ENCODE peak calls at places on chromosome 1, in eight cellular contexts. Q, H, S, G, D, I, M and J are unnamed samples.

GRCh38 chr1:200206340-200206739 is 178.8 kb downstream of the NR5A2 start:
- DNase-seq in Q (no peak), H (peak), S (peak), G (no peak), D (peak), I (no peak), M (peak), J (no peak)

GRCh38 chr1:236747311-236747956 is 47.7 kb upstream of the MTR start:
- DNase-seq in Q (no peak), H (no peak), S (no peak), G (no peak), D (no peak), I (no peak), M (no peak), J (no peak)

GRCh38 chr1:21906173-21907078 is 30.7 kb downstream of the HSPG2 start:
- DNase-seq in Q (peak), H (no peak), S (no peak), G (peak), D (peak), I (peak), M (peak), J (peak)

GRCh38 chr1:1548591-1548990 is 8.2 kb upstream of the TMEM240 start:
- DNase-seq in Q (no peak), H (no peak), S (no peak), G (no peak), D (no peak), I (no peak), M (no peak), J (no peak)

GRCh38 chr1:161921990-161922389 is 101.7 kb downstream of the OLFML2B start:
- DNase-seq in Q (no peak), H (peak), S (no peak), G (no peak), D (peak), I (no peak), M (peak), J (no peak)

GRCh38 chr1:243921113-243921512 is 71.1 kb upstream of the AKT3 start:
- DNase-seq in Q (no peak), H (no peak), S (no peak), G (no peak), D (no peak), I (no peak), M (no peak), J (no peak)

GRCh38 chr1:11051781-11052510 is 4.9 kb upstream of the MASP2 start:
- DNase-seq in Q (no peak), H (no peak), S (no peak), G (no peak), D (peak), I (no peak), M (no peak), J (no peak)

GRCh38 chr1:15627343-15627988 is 10.2 kb downstream of the DDI2 start:
- DNase-seq in Q (no peak), H (no peak), S (no peak), G (no peak), D (peak), I (no peak), M (peak), J (no peak)

GRCh38 chr1:15459771-15460719 is 3.5 kb downstream of the CELA2A start:
- DNase-seq in Q (no peak), H (no peak), S (no peak), G (no peak), D (peak), I (no peak), M (peak), J (no peak)

GRCh38 chr1:201267481-201268229 is 15.7 kb upstream of the PKP1 start:
- DNase-seq in Q (no peak), H (peak), S (peak), G (no peak), D (peak), I (no peak), M (peak), J (peak)

GRCh38 chr1:189633658-189634057 is 844.0 kb downstream of the BRINP3 start:
- DNase-seq in Q (no peak), H (no peak), S (no peak), G (no peak), D (no peak), I (no peak), M (no peak), J (no peak)

GRCh38 chr1:167938083-167938482 is 1.2 kb upstream of the MPC2 start:
- DNase-seq in Q (no peak), H (no peak), S (no peak), G (no peak), D (no peak), I (no peak), M (peak), J (no peak)

GRCh38 chr1:54405894-54406293 is 300 bp downstream of the SSBP3 start:
- DNase-seq in Q (peak), H (no peak), S (no peak), G (no peak), D (no peak), I (no peak), M (peak), J (no peak)

GRCh38 chr1:929712-930632 is 6.2 kb downstream of the SAMD11 start:
- DNase-seq in Q (no peak), H (no peak), S (no peak), G (no peak), D (no peak), I (no peak), M (no peak), J (no peak)

GRCh38 chr1:1222575-1223225 is 8.7 kb upstream of the TNFRSF4 start:
- DNase-seq in Q (no peak), H (no peak), S (no peak), G (no peak), D (no peak), I (no peak), M (no peak), J (no peak)

GRCh38 chr1:245154429-245155185 is at the start of gene KIF26B:
- DNase-seq in Q (no peak), H (peak), S (no peak), G (peak), D (peak), I (no peak), M (peak), J (no peak)

GRCh38 chr1:184693011-184693410 is 61.6 kb downstream of the EDEM3 start:
- DNase-seq in Q (no peak), H (no peak), S (no peak), G (no peak), D (no peak), I (no peak), M (no peak), J (no peak)

GRCh38 chr1:202085682-202086373 is 36.9 kb upstream of the GPR37L1 start:
- DNase-seq in Q (no peak), H (no peak), S (no peak), G (no peak), D (no peak), I (no peak), M (no peak), J (no peak)

GRCh38 chr1:173478099-173478555 is 992 bp downstream of the PRDX6 start:
- DNase-seq in Q (peak), H (peak), S (no peak), G (peak), D (peak), I (peak), M (peak), J (peak)

GRCh38 chr1:187157115-187157514 is 328.4 kb downstream of the PLA2G4A start:
- DNase-seq in Q (no peak), H (no peak), S (no peak), G (no peak), D (no peak), I (no peak), M (no peak), J (no peak)

GRCh38 chr1:203656796-203657620 is 30.4 kb downstream of the ATP2B4 start:
- DNase-seq in Q (no peak), H (no peak), S (no peak), G (no peak), D (no peak), I (no peak), M (no peak), J (no peak)

GRCh38 chr1:2416403-2416802 is 4.0 kb upstream of the PEX10 start:
- DNase-seq in Q (no peak), H (no peak), S (no peak), G (no peak), D (no peak), I (no peak), M (peak), J (no peak)

GRCh38 chr1:117121589-117122296 is at the start of gene TRIM45:
- DNase-seq in Q (peak), H (peak), S (peak), G (peak), D (peak), I (peak), M (peak), J (peak)
- TF ChIP-seq CTCF in Q (peak), H (peak), S (peak), G (peak), D (peak), I (peak), M (peak), J (peak)

GRCh38 chr1:77975907-77976306 is 3.0 kb downstream of the FUBP1 start:
- DNase-seq in Q (no peak), H (no peak), S (no peak), G (no peak), D (no peak), I (no peak), M (no peak), J (no peak)
- H3K4me3 ChIP-seq in Q (no peak), H (peak), S (peak), G (no peak), D (peak), I (peak), M (peak), J (peak)

DNA sequence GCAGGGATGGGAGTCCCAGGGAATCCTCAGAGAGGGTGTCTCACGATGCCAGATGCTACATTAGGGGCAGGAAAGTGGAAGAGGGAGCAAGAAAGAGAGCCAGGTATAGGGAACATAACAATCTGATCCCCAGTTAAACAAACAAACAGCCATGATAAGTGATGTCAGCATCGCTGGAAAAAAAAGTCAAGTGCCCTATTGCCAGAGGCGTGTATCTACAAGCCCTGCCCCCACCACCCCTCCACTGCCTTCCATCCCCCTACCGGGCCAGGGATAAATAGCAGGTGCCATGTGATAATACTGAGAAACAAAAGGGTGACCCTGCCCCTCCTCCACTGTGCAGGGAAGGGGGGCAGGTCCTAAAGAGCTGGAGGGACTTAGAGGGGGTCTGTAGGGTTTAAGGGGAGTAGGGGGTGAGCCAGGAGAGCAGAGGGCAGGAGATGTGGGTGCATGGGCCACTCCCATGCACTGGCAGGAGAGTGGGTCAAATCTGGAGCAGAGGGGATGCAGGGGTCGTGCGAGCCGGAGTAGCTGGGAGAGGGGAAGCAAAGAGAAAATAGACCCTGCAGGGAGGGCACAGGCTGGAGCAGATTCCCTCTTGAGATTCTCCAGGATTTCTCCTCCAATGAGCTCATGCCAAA is 3.4 kb downstream of the SLC26A9 start:
- DNase-seq in Q (peak), H (no peak), S (no peak), G (peak), D (no peak), I (no peak), M (no peak), J (no peak)
- TF ChIP-seq CTCF in Q (no peak), H (peak), S (peak), G (peak), D (no peak), I (no peak), M (peak), J (no peak)

GRCh38 chr1:113389356-113389952 is 861 bp upstream of the MAGI3 start:
- DNase-seq in Q (no peak), H (no peak), S (no peak), G (peak), D (no peak), I (no peak), M (peak), J (no peak)

GRCh38 chr1:113390871-113391642 is 742 bp downstream of the MAGI3 start:
- DNase-seq in Q (peak), H (no peak), S (no peak), G (peak), D (peak), I (no peak), M (peak), J (peak)

GRCh38 chr1:113389953-113390834 is at the start of gene MAGI3:
- DNase-seq in Q (peak), H (peak), S (peak), G (peak), D (peak), I (peak), M (peak), J (peak)

GRCh38 chr1:113388621-113389355 is 1.5 kb upstream of the MAGI3 start:
- DNase-seq in Q (no peak), H (no peak), S (no peak), G (peak), D (peak), I (no peak), M (peak), J (no peak)

DNA sequence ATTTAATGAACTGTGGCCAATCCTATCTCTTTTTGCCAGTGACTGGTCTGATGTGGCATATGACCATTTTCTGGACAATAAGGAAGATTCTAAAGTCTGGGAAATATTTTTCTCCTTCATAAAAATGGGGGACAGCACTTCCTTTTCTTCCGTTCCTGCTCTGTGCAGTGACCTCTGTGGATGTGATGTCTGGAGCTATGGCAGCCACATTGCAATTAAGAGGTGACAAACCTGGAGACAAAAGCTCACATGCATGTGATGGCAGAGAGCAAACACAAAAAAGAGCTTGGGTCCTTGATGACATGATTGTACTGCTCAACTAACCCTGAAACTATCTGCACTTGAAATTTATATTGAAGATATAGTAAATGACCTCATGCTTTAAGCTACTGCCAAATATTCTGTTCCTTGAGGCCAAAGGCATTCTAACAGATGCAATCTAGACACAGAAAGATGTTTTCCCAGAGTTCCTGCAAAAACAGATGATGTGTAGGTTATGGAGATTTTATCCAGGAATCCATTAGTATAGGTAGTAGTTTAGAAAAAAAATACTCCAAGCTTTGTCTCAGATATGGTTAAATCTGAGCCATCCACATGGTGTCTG is 2.2 kb upstream of the MAGI3 start:
- DNase-seq in Q (no peak), H (no peak), S (no peak), G (no peak), D (no peak), I (no peak), M (no peak), J (no peak)
- H3K4me3 ChIP-seq in Q (no peak), H (no peak), S (no peak), G (no peak), D (no peak), I (no peak), M (no peak), J (no peak)

DNA sequence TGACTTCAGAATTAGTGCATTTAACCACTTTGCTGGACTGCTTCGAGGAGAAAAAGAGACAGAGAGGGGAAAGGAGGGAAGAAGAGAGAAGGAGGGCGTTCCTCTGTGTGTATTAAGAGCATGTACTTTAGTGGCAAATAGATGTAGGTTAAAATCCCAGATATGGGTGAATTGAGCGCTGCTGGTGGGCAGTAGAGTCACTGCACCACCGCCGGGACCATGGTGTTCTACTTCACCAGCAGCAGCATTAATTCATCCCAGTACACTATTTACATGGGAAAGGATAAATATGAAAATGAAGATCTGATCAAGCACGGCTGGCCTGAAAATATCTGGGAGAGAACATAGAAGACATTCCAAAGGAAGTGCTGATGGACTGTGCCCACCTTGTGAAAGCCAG is 20.9 kb upstream of the PPIE start:
- DNase-seq in Q (no peak), H (no peak), S (no peak), G (no peak), D (no peak), I (no peak), M (no peak), J (no peak)
- TF ChIP-seq CTCF in Q (no peak), H (peak), S (no peak), G (no peak), D (no peak), I (no peak), M (no peak), J (no peak)